ENCODE peak calls at places on chromosomes 7 and 10, in ten cellular contexts. O, B, U, K, A, V, D, W, L and Y are unnamed samples.
A peak's percentile ranks its signal among the peaks of the same experiment; 100 is the strongest.

GRCh38 chr10:77195101-77195500 is 442.5 kb downstream of the KCNMA1 start:
- DNase-seq in O (no peak), B (no peak), U (no peak), K (peak; percentile 83), A (no peak), V (no peak), D (no peak), W (no peak), L (peak; percentile 92), Y (no peak)

GRCh38 chr7:99005776-99006175 is 127.4 kb downstream of the TRRAP start:
- DNase-seq in O (no peak), B (peak; percentile 88), U (no peak), K (peak; percentile 13), A (no peak), V (peak; percentile 74), D (no peak), W (no peak), L (no peak), Y (peak; percentile 82)

GRCh38 chr7:156121434-156121833 is 309.2 kb upstream of the SHH start:
- DNase-seq in O (no peak), B (no peak), U (no peak), K (no peak), A (no peak), V (no peak), D (no peak), W (no peak), L (no peak), Y (no peak)

GRCh38 chr7:75772081-75773077 is at the start of gene CCL26:
- DNase-seq in O (no peak), B (no peak), U (no peak), K (no peak), A (peak; percentile 26), V (peak; percentile 85), D (no peak), W (no peak), L (peak; percentile 25), Y (no peak)

GRCh38 chr10:43407148-43407575 is 1.8 kb downstream of the HNRNPF start:
- DNase-seq in O (peak; percentile 39), B (peak; percentile 95), U (peak; percentile 46), K (no peak), A (peak; percentile 66), V (no peak), D (no peak), W (peak; percentile 81), L (no peak), Y (no peak)

GRCh38 chr10:117754770-117755510 is 212.4 kb downstream of the EMX2 start:
- DNase-seq in O (no peak), B (no peak), U (no peak), K (no peak), A (no peak), V (no peak), D (no peak), W (no peak), L (no peak), Y (no peak)

GRCh38 chr7:116576350-116577319 is 51.8 kb downstream of the CAV1 start:
- DNase-seq in O (no peak), B (no peak), U (peak; percentile 98), K (no peak), A (no peak), V (no peak), D (no peak), W (no peak), L (no peak), Y (no peak)

GRCh38 chr10:128035557-128035973 is 90.7 kb downstream of the MKI67 start:
- DNase-seq in O (peak; percentile 81), B (peak; percentile 90), U (peak; percentile 30), K (peak; percentile 33), A (peak; percentile 64), V (no peak), D (peak; percentile 21), W (peak; percentile 64), L (peak; percentile 30), Y (no peak)

GRCh38 chr7:121329460-121330052 is 756 bp downstream of the WNT16 start:
- DNase-seq in O (peak; percentile 79), B (peak; percentile 87), U (no peak), K (no peak), A (peak; percentile 43), V (no peak), D (no peak), W (no peak), L (no peak), Y (no peak)

GRCh38 chr7:66800591-66800990 is 60.1 kb downstream of the RABGEF1 start:
- DNase-seq in O (no peak), B (no peak), U (no peak), K (no peak), A (no peak), V (no peak), D (no peak), W (no peak), L (no peak), Y (no peak)

GRCh38 chr7:87934699-87935372 is 785 bp downstream of the ADAM22 start:
- DNase-seq in O (peak; percentile 63), B (peak; percentile 81), U (peak; percentile 16), K (no peak), A (no peak), V (no peak), D (no peak), W (no peak), L (no peak), Y (no peak)

GRCh38 chr7:110413038-110413437 is 677.9 kb upstream of the LRRN3 start:
- DNase-seq in O (no peak), B (no peak), U (no peak), K (no peak), A (no peak), V (no peak), D (no peak), W (no peak), L (no peak), Y (no peak)

DNA sequence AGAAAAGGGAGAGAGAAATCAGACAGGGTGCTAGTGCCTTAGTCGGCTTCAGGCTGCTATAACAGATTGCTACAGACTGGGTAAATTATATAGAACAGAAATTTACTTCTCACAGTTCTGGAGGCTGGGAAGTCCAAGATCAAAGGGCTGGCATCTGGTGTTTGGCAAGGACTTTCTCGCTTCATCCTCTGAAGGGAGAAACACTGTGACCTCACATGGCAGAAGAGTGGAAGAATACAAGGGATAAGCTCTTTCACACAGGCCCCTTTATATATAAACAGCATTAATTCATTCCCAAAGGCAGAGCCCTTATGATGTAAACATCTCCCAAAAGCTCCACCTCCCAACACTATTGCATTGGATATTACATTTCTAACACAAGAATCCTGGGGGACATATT is 235.5 kb upstream of the INHBA start:
- DNase-seq in O (no peak), B (no peak), U (no peak), K (no peak), A (no peak), V (no peak), D (no peak), W (no peak), L (no peak), Y (no peak)
- H3K27ac ChIP-seq in O (no peak overlapping the region), B (no peak overlapping the region), U (no peak overlapping the region), K (no peak overlapping the region), A (no peak overlapping the region), V (no peak overlapping the region), D (no peak overlapping the region), W (no peak overlapping the region), L (no peak overlapping the region), Y (no peak overlapping the region)

GRCh38 chr7:29454464-29454863 is 109.2 kb upstream of the PRR15 start:
- DNase-seq in O (no peak), B (no peak), U (no peak), K (no peak), A (no peak), V (no peak), D (no peak), W (no peak), L (no peak), Y (no peak)

GRCh38 chr7:29454899-29455451 is 108.7 kb upstream of the PRR15 start:
- DNase-seq in O (no peak), B (no peak), U (no peak), K (no peak), A (no peak), V (no peak), D (no peak), W (no peak), L (no peak), Y (no peak)

GRCh38 chr7:29457141-29457561 is 106.5 kb upstream of the PRR15 start:
- DNase-seq in O (no peak), B (no peak), U (no peak), K (no peak), A (no peak), V (no peak), D (no peak), W (no peak), L (no peak), Y (no peak)

GRCh38 chr7:29459591-29459990 is 104.0 kb upstream of the PRR15 start:
- DNase-seq in O (no peak), B (no peak), U (no peak), K (no peak), A (no peak), V (no peak), D (no peak), W (no peak), L (no peak), Y (no peak)

DNA sequence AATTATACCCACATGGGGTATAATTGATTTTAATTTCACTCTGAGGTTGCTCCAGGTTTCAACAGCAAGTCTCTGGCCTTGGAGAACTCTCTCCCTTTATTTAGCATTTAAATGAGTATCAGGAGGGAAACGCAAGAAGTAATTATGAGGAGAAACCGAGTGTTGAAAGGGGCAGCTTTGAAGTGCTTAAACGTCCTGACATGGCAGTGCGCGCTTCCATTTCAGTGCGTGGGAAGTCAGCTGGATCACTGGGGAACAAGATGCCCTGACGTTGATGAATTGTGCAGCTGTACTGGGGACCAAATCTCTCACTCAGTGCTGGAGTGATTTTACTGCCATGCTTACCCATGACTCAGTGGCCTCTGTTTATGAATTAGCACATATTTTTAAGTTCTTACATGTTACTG is 106.1 kb upstream of the PRR15 start:
- DNase-seq in O (no peak), B (no peak), U (no peak), K (no peak), A (no peak), V (no peak), D (no peak), W (no peak), L (no peak), Y (no peak)
- TF ChIP-seq POLR2AphosphoS5 in O (no peak), B (no peak), U (no peak), K (no peak), A (no peak), V (no peak), D (no peak), W (no peak), L (no peak), Y (no peak)

GRCh38 chr7:18508441-18509427 is 13.2 kb downstream of the HDAC9 start:
- DNase-seq in O (peak; percentile 60), B (no peak), U (peak; percentile 93), K (no peak), A (no peak), V (no peak), D (peak; percentile 66), W (no peak), L (peak; percentile 99), Y (no peak)
- H3K4me1 ChIP-seq in O (peaks cover 8% of the 10 kb centered on the region), B (peaks cover 20% of the 10 kb centered on the region), U (peaks cover 31% of the 10 kb centered on the region), K (no peaks in the 10 kb centered on the region), A (peaks cover 31% of the 10 kb centered on the region), V (peaks cover 5% of the 10 kb centered on the region), D (peaks cover 12% of the 10 kb centered on the region), W (no peaks in the 10 kb centered on the region), L (peaks cover 40% of the 10 kb centered on the region), Y (peaks cover 8% of the 10 kb centered on the region)

GRCh38 chr7:134625571-134625970 is 21.1 kb upstream of the BPGM start:
- DNase-seq in O (no peak), B (no peak), U (no peak), K (no peak), A (no peak), V (no peak), D (no peak), W (no peak), L (no peak), Y (no peak)
- H3K27ac ChIP-seq in O (no peak overlapping the region), B (no peak overlapping the region), U (no peak overlapping the region), K (no peak overlapping the region), A (no peak overlapping the region), V (no peak overlapping the region), D (no peak overlapping the region), W (no peak overlapping the region), L (no peak overlapping the region), Y (no peak overlapping the region)